ENCODE peak calls at places on chromosomes 11 and 22, in five cellular contexts. J is WERI-Rb-1, F is HFF-Myc, G is ovary, O is astrocyte of the spinal cord. U is an unnamed sample.

GRCh38 chr11:26286472-26287066 is 45.4 kb upstream of the ANO3 start:
- DNase-seq in F (no peak), O (peak), G (no peak), J (peak), U (no peak)

GRCh38 chr11:129453293-129453721 is 77.7 kb downstream of the BARX2 start:
- DNase-seq in O (no peak), J (no peak), F (no peak), G (no peak), U (peak)

GRCh38 chr11:39365809-39366436 is 2093.5 kb downstream of the LRRC4C start:
- DNase-seq in J (peak), F (no peak), O (peak), G (no peak), U (no peak)

GRCh38 chr11:2392241-2392959 is 8.2 kb upstream of the TSSC4 start:
- DNase-seq in O (no peak), J (no peak), G (no peak), F (no peak), U (peak)

GRCh38 chr11:64148200-64148916 is 17.6 kb downstream of the MACROD1 start:
- DNase-seq in F (peak), J (peak), G (peak), O (peak), U (peak)

GRCh38 chr11:121561240-121561639 is 108.5 kb upstream of the SORL1-AS1 start:
- DNase-seq in J (no peak), O (no peak), G (no peak), F (no peak), U (no peak)

GRCh38 chr11:6531267-6531752 is 34.2 kb downstream of the DNHD1 start:
- DNase-seq in G (no peak), O (peak), F (peak), J (peak), U (no peak)

GRCh38 chr22:35310556-35311550 is 11.2 kb downstream of the TOM1 start:
- DNase-seq in F (no peak), G (peak), O (no peak), J (no peak), U (no peak)

GRCh38 chr11:69100454-69101099 is 51.8 kb downstream of the TPCN2 start:
- DNase-seq in F (no peak), J (no peak), G (no peak), O (no peak), U (peak)

GRCh38 chr22:39686178-39686620 is 115.6 kb downstream of the CACNA1I start:
- DNase-seq in F (no peak), O (no peak), G (no peak), J (no peak), U (no peak)

GRCh38 chr22:50640857-50641647 is 13.1 kb upstream of the ARSA start:
- DNase-seq in G (no peak), J (no peak), F (no peak), O (no peak), U (no peak)

GRCh38 chr11:95547186-95547585 is 242.4 kb downstream of the FAM76B start:
- DNase-seq in J (no peak), G (no peak), F (no peak), O (no peak), U (no peak)

GRCh38 chr11:65329944-65330403 is 3.7 kb upstream of the DPF2 start:
- DNase-seq in G (peak), J (peak), F (peak), O (peak), U (no peak)

GRCh38 chr11:62996271-62996670 is 11.5 kb upstream of the SLC22A6 start:
- DNase-seq in F (no peak), J (no peak), O (no peak), G (no peak), U (no peak)

GRCh38 chr11:10876168-10876567 is 18.3 kb upstream of the ZBED5 start:
- DNase-seq in O (no peak), F (no peak), J (no peak), G (no peak), U (no peak)

GRCh38 chr11:32792948-32793475 is 1.4 kb downstream of the CCDC73 start:
- DNase-seq in O (peak), G (peak), F (peak), J (peak), U (peak)

GRCh38 chr11:10155793-10156490 is 138.1 kb downstream of the SBF2 start:
- DNase-seq in G (no peak), J (no peak), O (no peak), F (no peak), U (no peak)

GRCh38 chr11:68343761-68344256 is 31.4 kb downstream of the LRP5 start:
- DNase-seq in O (no peak), G (no peak), F (no peak), J (no peak), U (no peak)

GRCh38 chr22:41525450-41526225 is 18.6 kb downstream of the POLR3H start:
- DNase-seq in J (peak), F (no peak), G (no peak), O (no peak), U (peak)

GRCh38 chr11:123594921-123595320 is 59.5 kb downstream of the SCN3B start:
- DNase-seq in F (no peak), J (no peak), O (no peak), G (no peak), U (no peak)

GRCh38 chr22:17706451-17706900 is 67.8 kb downstream of the BID start:
- DNase-seq in F (peak), O (peak), J (no peak), G (peak), U (no peak)

GRCh38 chr11:71447791-71448256 is 369 bp downstream of the DHCR7 start:
- DNase-seq in G (no peak), J (peak), F (no peak), O (peak), U (peak)

GRCh38 chr22:42511401-42511891 is 8.2 kb downstream of the RRP7A start:
- DNase-seq in J (no peak), G (no peak), F (no peak), O (no peak), U (no peak)

GRCh38 chr11:19093976-19094375 is 23.0 kb upstream of the ZDHHC13 start:
- DNase-seq in F (no peak), J (no peak), O (peak), G (no peak), U (no peak)

GRCh38 chr11:79439430-79439892 is 1.4 kb downstream of the TENM4 start:
- DNase-seq in G (peak), F (no peak), J (no peak), O (peak), U (no peak)

GRCh38 chr22:40213478-40213877 is 35.8 kb downstream of the TNRC6B start:
- DNase-seq in G (no peak), O (peak), J (no peak), F (no peak), U (no peak)

GRCh38 chr22:19398206-19398605 is 33.3 kb downstream of the HIRA start:
- DNase-seq in O (no peak), J (no peak), F (peak), G (no peak), U (no peak)

GRCh38 chr11:130769782-130770565 is 146.3 kb downstream of the SNX19 start:
- DNase-seq in J (no peak), G (no peak), F (no peak), O (peak), U (no peak)

GRCh38 chr11:2674681-2675131 is 25.1 kb downstream of the KCNQ1OT1 start:
- DNase-seq in G (no peak), J (peak), F (no peak), O (no peak), U (peak)

GRCh38 chr11:69488543-69488940 is 7.1 kb downstream of the LINC01488 start:
- DNase-seq in O (no peak), G (no peak), F (no peak), J (no peak), U (peak)

GRCh38 chr22:50693462-50693861 is 20.8 kb downstream of the SHANK3 start:
- DNase-seq in J (no peak), O (no peak), F (no peak), G (no peak), U (no peak)

GRCh38 chr11:33722579-33723234 is 13.5 kb downstream of the CD59 start:
- DNase-seq in O (peak), G (no peak), J (no peak), F (no peak), U (no peak)

GRCh38 chr22:43953988-43954771 is 1.1 kb upstream of the SAMM50 start:
- DNase-seq in F (no peak), O (no peak), J (no peak), G (no peak), U (no peak)

GRCh38 chr22:43956805-43957463 is 1.7 kb downstream of the SAMM50 start:
- DNase-seq in J (no peak), F (no peak), O (no peak), G (no peak), U (no peak)

GRCh38 chr22:43956383-43956782 is 1.1 kb downstream of the SAMM50 start:
- DNase-seq in O (no peak), F (no peak), G (no peak), J (no peak), U (no peak)

GRCh38 chr22:43955883-43956286 is 643 bp downstream of the SAMM50 start:
- DNase-seq in J (no peak), G (no peak), O (peak), F (no peak), U (no peak)

GRCh38 chr22:43955040-43955882 is at the start of gene SAMM50:
- DNase-seq in J (peak), G (peak), F (peak), O (peak), U (peak)
- TF ChIP-seq CTCF in J (no peak), G (no peak), F (no peak), O (peak), U (no peak)

GRCh38 chr11:107804219-107804618 is 54.4 kb downstream of the SLC35F2 start:
- DNase-seq in G (no peak), O (no peak), J (no peak), F (no peak), U (no peak)

GRCh38 chr11:107801641-107802040 is 56.9 kb downstream of the SLC35F2 start:
- DNase-seq in O (no peak), G (no peak), J (no peak), F (no peak), U (no peak)

GRCh38 chr11:107799245-107799859 is 59.2 kb downstream of the SLC35F2 start:
- DNase-seq in J (peak), G (peak), F (peak), O (peak), U (peak)
- TF ChIP-seq CTCF in J (peak), G (peak), F (peak), O (peak), U (peak)

GRCh38 chr11:90218606-90219005 is 4.2 kb downstream of the CHORDC1 start:
- DNase-seq in O (no peak), J (peak), F (no peak), G (no peak), U (no peak)
- TF ChIP-seq CTCF in O (no peak), J (peak), F (no peak), G (no peak), U (no peak)

GRCh38 chr11:3747704-3748103 is 49.6 kb downstream of the NUP98 start:
- DNase-seq in O (peak), J (no peak), F (peak), G (no peak), U (no peak)
- TF ChIP-seq CTCF in O (no peak), J (no peak), F (no peak), G (no peak), U (no peak)

DNA sequence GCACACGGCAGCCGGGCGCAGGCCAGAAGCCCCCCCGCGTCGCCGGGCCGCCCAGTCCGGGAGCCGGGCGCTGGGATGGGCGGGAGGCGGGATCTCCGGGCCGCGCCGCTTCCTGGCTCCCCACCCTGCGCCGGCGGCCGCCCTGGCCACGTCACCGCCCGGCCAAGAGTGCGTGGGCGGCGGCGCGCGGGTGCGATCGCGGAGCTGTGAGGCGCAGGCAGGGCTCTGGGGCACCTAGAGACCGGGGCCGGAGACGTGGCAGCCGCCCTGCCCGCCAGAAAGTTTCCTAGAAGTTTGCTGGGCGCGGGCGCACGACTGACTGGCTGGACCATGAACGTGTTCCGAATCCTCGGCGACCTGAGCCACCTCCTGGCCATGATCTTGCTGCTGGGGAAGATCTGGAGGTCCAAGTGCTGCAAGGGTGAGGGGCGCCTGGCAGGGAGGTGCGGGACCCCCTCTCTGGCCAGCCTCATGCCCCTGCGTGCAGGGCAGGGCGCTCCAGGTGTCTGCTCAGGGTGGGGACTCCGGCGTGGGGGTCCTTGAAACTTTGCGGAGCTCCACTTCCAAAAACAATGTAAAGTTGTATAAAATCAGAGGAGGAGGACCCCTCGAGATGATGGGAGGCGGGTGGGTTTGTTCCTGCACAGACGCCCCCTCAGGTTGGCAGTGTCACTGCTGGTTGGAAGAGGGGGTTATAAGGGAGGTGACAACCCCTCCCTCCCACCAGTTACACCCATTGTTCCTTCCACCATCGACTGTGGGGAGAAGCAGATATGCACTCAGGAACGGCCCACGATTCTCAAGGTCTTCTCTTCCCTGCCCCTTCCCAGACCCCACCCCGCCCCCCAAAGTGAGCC is at the start of gene KDELR3:
- DNase-seq in F (no peak), G (peak), J (no peak), O (peak), U (peak)
- TF ChIP-seq CTCF in F (peak), G (no peak), J (peak), O (peak), U (no peak)